ENCODE peak calls at places on chromosome 4, in four cellular contexts. Q, A, L and N are unnamed samples.

GRCh38 chr4:1009647-1010521 is 1.5 kb upstream of the FGFRL1 start:
- DNase-seq in Q (peak), A (peak), L (peak), N (no peak)

GRCh38 chr4:137819964-137820383 is 287.7 kb upstream of the PCDH18 start:
- DNase-seq in Q (no peak), A (no peak), L (peak), N (peak)

GRCh38 chr4:72451349-72451748 is 117.7 kb downstream of the ADAMTS3 start:
- DNase-seq in Q (peak), A (peak), L (no peak), N (no peak)

GRCh38 chr4:40196260-40196659 is 571 bp upstream of the RHOH start:
- DNase-seq in Q (no peak), A (no peak), L (no peak), N (no peak)

GRCh38 chr4:84905646-84906045 is 60.8 kb downstream of the WDFY3 start:
- DNase-seq in Q (no peak), A (no peak), L (no peak), N (no peak)

GRCh38 chr4:71470547-71470946 is 131.7 kb downstream of the SLC4A4 start:
- DNase-seq in Q (no peak), A (no peak), L (no peak), N (no peak)

GRCh38 chr4:84319124-84319523 is 180.0 kb downstream of the NKX6-1 start:
- DNase-seq in Q (no peak), A (no peak), L (peak), N (peak)

GRCh38 chr4:168383510-168383909 is 65.0 kb upstream of the DDX60 start:
- DNase-seq in Q (no peak), A (no peak), L (no peak), N (no peak)

GRCh38 chr4:76954489-76954888 is 4.9 kb downstream of the SEPTIN11 start:
- DNase-seq in Q (no peak), A (no peak), L (no peak), N (no peak)

DNA sequence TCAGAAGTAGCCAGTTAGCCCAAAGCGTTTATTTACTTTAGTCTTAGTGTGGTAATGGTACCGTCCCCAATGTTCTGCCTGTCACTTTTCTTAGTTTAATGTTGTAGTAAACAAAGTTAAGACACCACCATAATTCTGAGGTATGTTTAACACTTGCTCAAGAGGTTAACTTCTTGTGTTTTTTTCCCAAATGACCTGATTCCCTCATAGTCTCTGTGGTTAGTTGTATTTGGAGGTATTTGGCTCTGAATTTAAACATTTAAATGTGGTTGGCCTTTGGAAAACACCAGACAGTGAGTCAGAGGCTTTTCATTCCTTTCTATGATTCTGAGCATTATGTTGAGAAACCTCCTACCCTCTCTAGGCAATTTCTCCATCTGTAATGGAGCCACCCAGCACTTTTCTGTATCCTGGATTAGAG is 47.9 kb downstream of the CXCL1 start:
- DNase-seq in Q (no peak), A (no peak), L (peak), N (peak)
- TF ChIP-seq CTCF in Q (no peak), A (no peak), L (no peak), N (no peak)

GRCh38 chr4:89357787-89358186 is 50.2 kb upstream of the GPRIN3 start:
- DNase-seq in Q (no peak), A (no peak), L (no peak), N (no peak)
- H3K4me3 ChIP-seq in Q (no peak), A (no peak), L (no peak), N (no peak)

GRCh38 chr4:124933521-124933920 is 221.0 kb upstream of the ANKRD50 start:
- DNase-seq in Q (no peak), A (no peak), L (no peak), N (no peak)
- TF ChIP-seq CTCF in Q (no peak), A (no peak), L (no peak), N (no peak)

GRCh38 chr4:24975505-24975904 is 55.2 kb downstream of the LGI2 start:
- DNase-seq in Q (no peak), A (no peak), L (no peak), N (no peak)

GRCh38 chr4:24971192-24971591 is 58.4 kb upstream of the CCDC149 start:
- DNase-seq in Q (no peak), A (peak), L (no peak), N (peak)

GRCh38 chr4:24970635-24971034 is 57.8 kb upstream of the CCDC149 start:
- DNase-seq in Q (no peak), A (no peak), L (no peak), N (no peak)

GRCh38 chr4:24974252-24974580 is 56.5 kb downstream of the LGI2 start:
- DNase-seq in Q (no peak), A (no peak), L (no peak), N (no peak)

DNA sequence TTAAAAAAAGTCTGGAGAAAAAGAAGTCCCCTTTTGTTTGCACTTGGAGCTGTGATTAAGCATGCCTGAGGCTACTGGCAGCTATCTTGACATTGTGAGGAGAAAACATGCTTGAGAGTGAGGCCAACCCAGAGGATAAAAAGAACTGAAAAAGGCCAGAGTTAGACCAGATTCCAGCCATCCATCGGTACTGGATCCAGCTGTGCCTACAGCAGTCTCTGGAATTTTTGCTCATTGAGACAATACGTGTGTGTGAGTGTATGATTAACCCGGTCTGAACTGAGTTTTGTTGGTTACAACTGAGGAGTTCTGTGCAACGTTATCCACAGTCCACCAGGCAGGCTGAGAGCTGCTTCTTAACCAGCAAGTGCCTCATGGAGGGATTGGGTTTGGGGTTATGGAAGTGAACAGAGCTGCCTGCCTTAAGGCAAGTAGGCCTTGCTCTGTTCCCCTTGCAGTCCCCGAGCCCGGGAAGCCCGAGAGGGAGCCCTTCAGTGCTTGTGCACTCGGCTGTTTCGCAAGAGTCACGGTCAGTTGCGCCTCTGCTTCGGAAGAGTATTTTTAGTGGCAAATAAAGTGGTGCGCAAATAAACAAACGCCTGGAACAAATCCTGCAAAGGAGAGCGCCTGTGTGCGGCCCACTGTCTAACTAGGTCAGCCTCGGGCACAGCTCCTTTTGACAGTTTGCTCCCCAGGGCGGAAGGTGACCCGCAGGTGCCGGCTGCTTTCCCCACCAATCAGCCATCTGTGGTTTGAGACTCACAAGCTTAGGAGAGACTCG is 57.1 kb downstream of the LGI2 start:
- DNase-seq in Q (peak), A (no peak), L (peak), N (peak)
- H3K4me3 ChIP-seq in Q (no peak), A (no peak), L (no peak), N (peak)

GRCh38 chr4:112185334-112185733 is 40.1 kb downstream of the FAM241A start:
- DNase-seq in Q (no peak), A (no peak), L (no peak), N (no peak)

GRCh38 chr4:112190684-112191083 is 40.9 kb upstream of the AP1AR start:
- DNase-seq in Q (no peak), A (no peak), L (no peak), N (no peak)

GRCh38 chr4:112184438-112184837 is 39.2 kb downstream of the FAM241A start:
- DNase-seq in Q (no peak), A (no peak), L (no peak), N (no peak)

GRCh38 chr4:112185740-112186670 is 40.8 kb downstream of the FAM241A start:
- DNase-seq in Q (no peak), A (no peak), L (no peak), N (no peak)

GRCh38 chr4:112189754-112190153 is 41.8 kb upstream of the AP1AR start:
- DNase-seq in Q (no peak), A (no peak), L (peak), N (no peak)
- TF ChIP-seq CTCF in Q (no peak), A (no peak), L (peak), N (peak)